ENCODE peak calls at places on chromosome 18, in seven cellular contexts. One of them, this sample, is unnamed.

GRCh38 chr18:3194947-3195612 is 24.7 kb downstream of the MYOM1 start:
- DNase-seq in choroid plexus epithelial cell: no peak
- DNase-seq in fibroblast of the aortic adventitia: no peak
- DNase-seq in body of pancreas: no peak
- DNase-seq in lower lobe of right lung: no peak
- DNase-seq in pancreas: no peak
- DNase-seq in OCI-LY7: no peak
- DNase-seq in this sample: no peak

GRCh38 chr18:73288813-73289212 is 421.0 kb upstream of the NETO1 start:
- DNase-seq in choroid plexus epithelial cell: no peak
- DNase-seq in fibroblast of the aortic adventitia: no peak
- DNase-seq in body of pancreas: no peak
- DNase-seq in lower lobe of right lung: no peak
- DNase-seq in pancreas: no peak
- DNase-seq in OCI-LY7: no peak
- DNase-seq in this sample: peak

GRCh38 chr18:8675057-8675456 is 30.3 kb upstream of the MTCL1 start:
- DNase-seq in choroid plexus epithelial cell: no peak
- DNase-seq in fibroblast of the aortic adventitia: no peak
- DNase-seq in body of pancreas: no peak
- DNase-seq in lower lobe of right lung: no peak
- DNase-seq in pancreas: no peak
- DNase-seq in OCI-LY7: no peak
- DNase-seq in this sample: no peak

GRCh38 chr18:45657357-45658335 is 42.4 kb downstream of the SLC14A2 start:
- DNase-seq in choroid plexus epithelial cell: peak
- DNase-seq in fibroblast of the aortic adventitia: no peak
- DNase-seq in body of pancreas: no peak
- DNase-seq in lower lobe of right lung: no peak
- DNase-seq in pancreas: no peak
- DNase-seq in OCI-LY7: no peak
- DNase-seq in this sample: peak

GRCh38 chr18:46502444-46502843 is 154.6 kb downstream of the LOXHD1 start:
- DNase-seq in choroid plexus epithelial cell: peak
- DNase-seq in fibroblast of the aortic adventitia: peak
- DNase-seq in body of pancreas: no peak
- DNase-seq in lower lobe of right lung: no peak
- DNase-seq in pancreas: no peak
- DNase-seq in OCI-LY7: no peak
- DNase-seq in this sample: peak

GRCh38 chr18:49788327-49788908 is 24.9 kb downstream of the ACAA2 start:
- DNase-seq in choroid plexus epithelial cell: peak
- DNase-seq in fibroblast of the aortic adventitia: no peak
- DNase-seq in body of pancreas: no peak
- DNase-seq in lower lobe of right lung: no peak
- DNase-seq in pancreas: no peak
- DNase-seq in OCI-LY7: no peak
- DNase-seq in this sample: peak

GRCh38 chr18:77422974-77423373 is 173.3 kb downstream of the GALR1 start:
- DNase-seq in choroid plexus epithelial cell: peak
- DNase-seq in fibroblast of the aortic adventitia: no peak
- DNase-seq in body of pancreas: no peak
- DNase-seq in lower lobe of right lung: no peak
- DNase-seq in pancreas: no peak
- DNase-seq in OCI-LY7: no peak
- DNase-seq in this sample: no peak

GRCh38 chr18:80133124-80133523 is 24.1 kb downstream of the ADNP2 start:
- DNase-seq in choroid plexus epithelial cell: no peak
- DNase-seq in fibroblast of the aortic adventitia: no peak
- DNase-seq in body of pancreas: no peak
- DNase-seq in lower lobe of right lung: no peak
- DNase-seq in pancreas: no peak
- DNase-seq in OCI-LY7: no peak
- DNase-seq in this sample: no peak

GRCh38 chr18:47883771-47884413 is 46.6 kb downstream of the SMAD2 start:
- DNase-seq in choroid plexus epithelial cell: peak
- DNase-seq in fibroblast of the aortic adventitia: peak
- DNase-seq in body of pancreas: no peak
- DNase-seq in lower lobe of right lung: no peak
- DNase-seq in pancreas: no peak
- DNase-seq in OCI-LY7: no peak
- DNase-seq in this sample: peak

GRCh38 chr18:41004320-41004719 is 950.7 kb upstream of the PIK3C3 start:
- DNase-seq in choroid plexus epithelial cell: no peak
- DNase-seq in fibroblast of the aortic adventitia: no peak
- DNase-seq in body of pancreas: no peak
- DNase-seq in lower lobe of right lung: no peak
- DNase-seq in pancreas: no peak
- DNase-seq in OCI-LY7: no peak
- DNase-seq in this sample: no peak

GRCh38 chr18:13532406-13533075 is 193.8 kb downstream of the FAM210A start:
- DNase-seq in choroid plexus epithelial cell: no peak
- DNase-seq in fibroblast of the aortic adventitia: no peak
- DNase-seq in body of pancreas: no peak
- DNase-seq in lower lobe of right lung: no peak
- DNase-seq in pancreas: no peak
- DNase-seq in OCI-LY7: no peak
- DNase-seq in this sample: no peak

GRCh38 chr18:21444465-21445023 is 156.0 kb downstream of the ESCO1 start:
- DNase-seq in choroid plexus epithelial cell: peak
- DNase-seq in fibroblast of the aortic adventitia: peak
- DNase-seq in body of pancreas: peak
- DNase-seq in lower lobe of right lung: no peak
- DNase-seq in pancreas: no peak
- DNase-seq in OCI-LY7: peak
- DNase-seq in this sample: peak

GRCh38 chr18:43876286-43877082 is 599.2 kb upstream of the SYT4 start:
- DNase-seq in choroid plexus epithelial cell: peak
- DNase-seq in fibroblast of the aortic adventitia: no peak
- DNase-seq in body of pancreas: no peak
- DNase-seq in lower lobe of right lung: no peak
- DNase-seq in pancreas: no peak
- DNase-seq in OCI-LY7: no peak
- DNase-seq in this sample: no peak

GRCh38 chr18:61948196-61948800 is 55.5 kb upstream of the RNF152 start:
- DNase-seq in choroid plexus epithelial cell: peak
- DNase-seq in fibroblast of the aortic adventitia: peak
- DNase-seq in body of pancreas: no peak
- DNase-seq in lower lobe of right lung: no peak
- DNase-seq in pancreas: no peak
- DNase-seq in OCI-LY7: no peak
- DNase-seq in this sample: peak

GRCh38 chr18:80251700-80252099 is 4.4 kb upstream of the PARD6G start:
- DNase-seq in choroid plexus epithelial cell: no peak
- DNase-seq in fibroblast of the aortic adventitia: no peak
- DNase-seq in body of pancreas: no peak
- DNase-seq in lower lobe of right lung: no peak
- DNase-seq in pancreas: no peak
- DNase-seq in OCI-LY7: no peak
- DNase-seq in this sample: no peak

GRCh38 chr18:11902522-11903292 is 5.4 kb downstream of the MPPE1 start:
- DNase-seq in choroid plexus epithelial cell: peak
- DNase-seq in fibroblast of the aortic adventitia: peak
- DNase-seq in body of pancreas: no peak
- DNase-seq in lower lobe of right lung: no peak
- DNase-seq in pancreas: no peak
- DNase-seq in OCI-LY7: no peak
- DNase-seq in this sample: peak
- H3K4me3 ChIP-seq in choroid plexus epithelial cell: no peak
- H3K4me3 ChIP-seq in fibroblast of the aortic adventitia: no peak
- H3K4me3 ChIP-seq in body of pancreas: no peak
- H3K4me3 ChIP-seq in lower lobe of right lung: no peak
- H3K4me3 ChIP-seq in pancreas: no peak
- H3K4me3 ChIP-seq in OCI-LY7: no peak
- H3K4me3 ChIP-seq in this sample: no peak

DNA sequence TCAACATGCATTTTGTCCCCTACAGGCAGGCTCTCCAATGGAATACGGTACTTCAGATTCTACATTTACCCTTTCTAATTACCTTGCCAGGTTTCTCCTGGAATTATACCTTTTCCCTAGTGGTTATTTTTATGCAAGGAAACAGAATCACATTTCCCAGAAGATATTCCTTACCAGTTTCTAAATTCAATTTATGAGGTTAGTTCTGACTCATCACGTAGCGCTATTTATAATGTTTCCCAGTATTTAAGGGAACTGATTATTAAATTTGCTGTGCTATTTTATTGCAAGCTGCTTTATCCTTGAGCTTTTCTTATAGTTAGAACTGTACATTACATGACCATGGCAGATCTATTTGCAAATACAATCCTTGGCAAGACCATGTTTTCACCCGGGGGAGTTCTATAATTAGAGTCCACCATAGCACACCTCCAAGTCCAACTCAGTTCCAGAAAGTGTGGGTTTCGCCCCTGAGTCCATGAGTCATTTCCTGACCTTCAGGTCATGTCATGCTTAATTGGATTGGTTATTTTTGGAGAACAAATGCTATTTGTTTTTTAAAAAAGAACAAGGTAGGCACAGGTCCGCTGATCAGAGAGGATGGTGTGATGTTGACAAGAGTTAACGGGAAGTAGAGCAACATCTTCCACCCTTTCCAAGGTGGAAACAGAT is 126.6 kb downstream of the ZNF532 start:
- DNase-seq in choroid plexus epithelial cell: no peak
- DNase-seq in fibroblast of the aortic adventitia: peak
- DNase-seq in body of pancreas: no peak
- DNase-seq in lower lobe of right lung: no peak
- DNase-seq in pancreas: no peak
- DNase-seq in OCI-LY7: no peak
- DNase-seq in this sample: peak
- TF ChIP-seq CTCF in choroid plexus epithelial cell: no peak
- TF ChIP-seq CTCF in fibroblast of the aortic adventitia: no peak
- TF ChIP-seq CTCF in body of pancreas: no peak
- TF ChIP-seq CTCF in lower lobe of right lung: no peak
- TF ChIP-seq CTCF in pancreas: no peak
- TF ChIP-seq CTCF in OCI-LY7: no peak
- TF ChIP-seq CTCF in this sample: no peak

GRCh38 chr18:5197032-5197434 is at the start of gene AKAIN1:
- DNase-seq in choroid plexus epithelial cell: peak
- DNase-seq in fibroblast of the aortic adventitia: peak
- DNase-seq in body of pancreas: peak
- DNase-seq in lower lobe of right lung: no peak
- DNase-seq in pancreas: peak
- DNase-seq in OCI-LY7: no peak
- DNase-seq in this sample: peak
- H3K4me3 ChIP-seq in choroid plexus epithelial cell: no peak
- H3K4me3 ChIP-seq in fibroblast of the aortic adventitia: no peak
- H3K4me3 ChIP-seq in body of pancreas: no peak
- H3K4me3 ChIP-seq in lower lobe of right lung: no peak
- H3K4me3 ChIP-seq in pancreas: no peak
- H3K4me3 ChIP-seq in OCI-LY7: no peak
- H3K4me3 ChIP-seq in this sample: no peak

GRCh38 chr18:634551-635045 is 22.9 kb upstream of the TYMS start:
- DNase-seq in choroid plexus epithelial cell: no peak
- DNase-seq in fibroblast of the aortic adventitia: peak
- DNase-seq in body of pancreas: no peak
- DNase-seq in lower lobe of right lung: no peak
- DNase-seq in pancreas: no peak
- DNase-seq in OCI-LY7: no peak
- DNase-seq in this sample: peak

GRCh38 chr18:627211-627610 is 30.2 kb upstream of the TYMS start:
- DNase-seq in choroid plexus epithelial cell: no peak
- DNase-seq in fibroblast of the aortic adventitia: peak
- DNase-seq in body of pancreas: no peak
- DNase-seq in lower lobe of right lung: no peak
- DNase-seq in pancreas: no peak
- DNase-seq in OCI-LY7: no peak
- DNase-seq in this sample: peak

GRCh38 chr18:631560-631959 is 25.9 kb upstream of the TYMS start:
- DNase-seq in choroid plexus epithelial cell: no peak
- DNase-seq in fibroblast of the aortic adventitia: no peak
- DNase-seq in body of pancreas: no peak
- DNase-seq in lower lobe of right lung: no peak
- DNase-seq in pancreas: no peak
- DNase-seq in OCI-LY7: no peak
- DNase-seq in this sample: no peak

GRCh38 chr18:623760-624620 is 27.2 kb downstream of the CLUL1 start:
- DNase-seq in choroid plexus epithelial cell: peak
- DNase-seq in fibroblast of the aortic adventitia: peak
- DNase-seq in body of pancreas: peak
- DNase-seq in lower lobe of right lung: peak
- DNase-seq in pancreas: peak
- DNase-seq in OCI-LY7: peak
- DNase-seq in this sample: peak

GRCh38 chr18:629303-630150 is 27.9 kb upstream of the TYMS start:
- DNase-seq in choroid plexus epithelial cell: no peak
- DNase-seq in fibroblast of the aortic adventitia: no peak
- DNase-seq in body of pancreas: no peak
- DNase-seq in lower lobe of right lung: no peak
- DNase-seq in pancreas: no peak
- DNase-seq in OCI-LY7: no peak
- DNase-seq in this sample: no peak
- TF ChIP-seq CTCF in choroid plexus epithelial cell: peak
- TF ChIP-seq CTCF in fibroblast of the aortic adventitia: peak
- TF ChIP-seq CTCF in body of pancreas: no peak
- TF ChIP-seq CTCF in lower lobe of right lung: no peak
- TF ChIP-seq CTCF in pancreas: no peak
- TF ChIP-seq CTCF in OCI-LY7: peak
- TF ChIP-seq CTCF in this sample: peak

DNA sequence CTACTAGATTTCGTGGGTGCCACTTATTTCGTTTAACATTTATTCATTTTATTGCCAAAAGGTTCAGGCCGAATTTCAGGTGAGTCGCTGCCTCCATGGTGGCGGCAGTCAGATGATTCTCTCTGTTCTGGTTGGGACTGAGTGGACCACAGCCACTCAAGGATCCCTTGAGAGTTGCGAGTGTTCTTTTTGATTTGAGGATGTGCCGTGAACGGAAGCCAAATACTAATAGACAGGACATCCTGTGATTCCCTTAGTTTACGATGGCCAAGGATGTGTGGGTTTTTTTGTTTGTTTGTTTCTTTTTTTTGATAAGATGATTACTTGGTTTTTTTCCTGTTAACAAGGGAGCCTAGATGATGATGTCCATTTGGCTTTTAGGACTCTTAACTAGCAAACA is 13.2 kb downstream of the MAPRE2 start:
- DNase-seq in choroid plexus epithelial cell: no peak
- DNase-seq in fibroblast of the aortic adventitia: no peak
- DNase-seq in body of pancreas: no peak
- DNase-seq in lower lobe of right lung: no peak
- DNase-seq in pancreas: no peak
- DNase-seq in OCI-LY7: no peak
- DNase-seq in this sample: no peak
- H3K4me3 ChIP-seq in choroid plexus epithelial cell: no peak
- H3K4me3 ChIP-seq in fibroblast of the aortic adventitia: no peak
- H3K4me3 ChIP-seq in body of pancreas: no peak
- H3K4me3 ChIP-seq in lower lobe of right lung: no peak
- H3K4me3 ChIP-seq in pancreas: no peak
- H3K4me3 ChIP-seq in OCI-LY7: no peak
- H3K4me3 ChIP-seq in this sample: no peak

GRCh38 chr18:55228191-55228590 is 268.9 kb upstream of the CCDC68 start:
- DNase-seq in choroid plexus epithelial cell: peak
- DNase-seq in fibroblast of the aortic adventitia: peak
- DNase-seq in body of pancreas: no peak
- DNase-seq in lower lobe of right lung: no peak
- DNase-seq in pancreas: no peak
- DNase-seq in OCI-LY7: no peak
- DNase-seq in this sample: no peak
- TF ChIP-seq CTCF in choroid plexus epithelial cell: peak
- TF ChIP-seq CTCF in fibroblast of the aortic adventitia: no peak
- TF ChIP-seq CTCF in body of pancreas: no peak
- TF ChIP-seq CTCF in lower lobe of right lung: no peak
- TF ChIP-seq CTCF in pancreas: no peak
- TF ChIP-seq CTCF in OCI-LY7: no peak
- TF ChIP-seq CTCF in this sample: no peak